ENCODE peak calls at places on chromosomes 6 and 20, in five cellular contexts. M, V, U, X and Y are unnamed samples.
A peak's percentile ranks its signal among the peaks of the same experiment; 100 is the strongest.

GRCh38 chr6:62640749-62641148 is 354.7 kb upstream of the KHDRBS2 start:
- DNase-seq in X (peak; percentile 41), U (no peak), V (no peak), M (no peak), Y (no peak)

GRCh38 chr20:37378785-37379598 is 33.1 kb downstream of the SRC start:
- DNase-seq in V (peak; percentile 29), X (no peak), M (peak; percentile 67), U (no peak), Y (peak; percentile 53)

GRCh38 chr6:125792680-125793079 is 1.9 kb downstream of the NCOA7 start:
- DNase-seq in M (peak; percentile 55), U (no peak), V (peak; percentile 76), X (peak; percentile 62), Y (no peak)

GRCh38 chr20:53623454-53624206 is 30.0 kb upstream of the ZNF217 start:
- DNase-seq in M (peak; percentile 77), V (peak; percentile 90), X (peak; percentile 80), U (peak; percentile 60), Y (peak; percentile 36)

GRCh38 chr6:7640607-7641577 is 50.9 kb downstream of the SNRNP48 start:
- DNase-seq in X (peak; percentile 52), U (no peak), M (peak; percentile 87), V (peak; percentile 78), Y (no peak)

GRCh38 chr6:136599324-136600011 is 49.2 kb upstream of the MAP7 start:
- DNase-seq in V (no peak), X (no peak), U (no peak), M (peak; percentile 33), Y (no peak)

GRCh38 chr20:52799130-52799529 is 173.0 kb upstream of the TSHZ2 start:
- DNase-seq in V (no peak), X (no peak), M (no peak), U (no peak), Y (no peak)

GRCh38 chr20:49700411-49701185 is 13.1 kb downstream of the B4GALT5 start:
- DNase-seq in U (no peak), X (peak; percentile 89), V (peak; percentile 70), M (peak; percentile 81), Y (no peak)

GRCh38 chr20:4563534-4563933 is 158.2 kb upstream of the PRND start:
- DNase-seq in V (peak; percentile 87), U (peak; percentile 64), X (peak; percentile 73), M (peak; percentile 80), Y (no peak)

GRCh38 chr6:45351667-45352066 is 23.5 kb downstream of the RUNX2 start:
- DNase-seq in M (no peak), V (no peak), X (no peak), U (no peak), Y (no peak)

GRCh38 chr20:31515775-31516107 is 1.5 kb downstream of the HM13 start:
- DNase-seq in X (no peak), V (no peak), M (no peak), U (no peak), Y (no peak)

GRCh38 chr6:43196337-43196736 is 14.3 kb downstream of the CUL9 start:
- DNase-seq in U (peak; percentile 30), V (no peak), X (no peak), M (no peak), Y (no peak)

GRCh38 chr20:2165871-2166270 is 64.2 kb downstream of the STK35 start:
- DNase-seq in V (no peak), M (no peak), U (no peak), X (no peak), Y (no peak)

DNA sequence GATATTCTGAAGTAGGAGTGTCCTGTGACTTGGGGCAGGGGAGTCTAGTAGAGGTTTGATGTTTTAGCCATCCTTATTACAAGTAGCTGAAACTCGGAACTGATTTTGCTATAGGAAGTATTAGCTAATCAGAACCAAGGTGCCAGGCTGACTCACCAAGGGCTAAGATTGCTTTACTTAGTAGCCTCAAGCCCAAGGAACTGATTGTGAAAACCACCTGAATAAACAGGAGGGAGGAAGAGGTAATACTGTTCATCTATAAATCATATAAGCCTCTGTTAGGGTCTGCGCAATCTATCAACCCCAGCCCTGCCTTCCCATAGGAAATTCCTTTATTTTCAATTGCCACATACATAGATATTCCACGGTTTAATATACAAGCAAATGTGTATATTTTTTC is 54.4 kb downstream of the GNAS start:
- DNase-seq in V (peak; percentile 78), X (peak; percentile 89), M (peak; percentile 79), U (no peak), Y (no peak)
- TF ChIP-seq CTCF in V (no peak), X (no peak), M (no peak), U (no peak), Y (no peak)

GRCh38 chr6:155495011-155495768 is 39.6 kb upstream of the NOX3 start:
- DNase-seq in M (peak; percentile 92), X (peak; percentile 62), U (peak; percentile 41), V (peak; percentile 97), Y (no peak)
- TF ChIP-seq CTCF in M (peak; percentile 79), X (no peak), U (peak; percentile 72), V (peak; percentile 78), Y (peak; percentile 78)

DNA sequence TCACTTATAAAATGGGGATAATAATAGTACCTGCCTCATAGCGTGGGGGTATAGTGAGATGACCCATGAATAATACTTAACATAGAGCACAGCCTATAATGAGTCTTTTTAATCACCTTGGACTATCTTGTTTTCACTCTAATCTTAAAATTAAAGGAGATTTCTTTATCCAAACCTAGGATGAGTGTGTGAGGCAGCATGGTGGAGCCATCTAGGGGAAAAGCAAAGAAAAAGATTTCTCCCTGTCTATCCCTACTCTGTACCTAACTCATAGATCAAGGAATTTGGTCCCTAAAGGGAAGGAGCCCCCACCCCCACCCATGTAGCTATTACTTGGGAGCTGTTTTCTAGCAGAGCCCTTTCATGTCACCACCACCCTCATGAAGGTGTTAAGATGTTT is 45.2 kb upstream of the PAK5 start:
- DNase-seq in U (no peak), X (peak; percentile 13), M (no peak), V (peak; percentile 1), Y (no peak)
- TF ChIP-seq CTCF in U (no peak), X (no peak), M (no peak), V (peak; percentile 26), Y (peak; percentile 55)

GRCh38 chr20:18304618-18305017 is 16.3 kb downstream of the ZNF133 start:
- DNase-seq in U (no peak), M (no peak), X (no peak), V (peak; percentile 5), Y (no peak)
- TF ChIP-seq CTCF in U (no peak), M (no peak), X (no peak), V (peak; percentile 42), Y (peak; percentile 38)

GRCh38 chr6:35731736-35732532 is 4.9 kb upstream of the ARMC12 start:
- DNase-seq in X (peak; percentile 97), V (peak; percentile 99), U (peak; percentile 91), M (peak; percentile 83), Y (peak; percentile 97)
- TF ChIP-seq CTCF in X (no peak), V (no peak), U (no peak), M (no peak), Y (peak; percentile 52)